ENCODE peak calls at places on chromosome 10, in nine cellular contexts. F is upper lobe of left lung, I is NB4, T is lower lobe of right lung, D is brain microvascular endothelial cell, Z is hepatocyte, V is astrocyte, Y is neural crest cell, B is GM13976. G is an unnamed sample.

GRCh38 chr10:98423691-98424120 is 8.7 kb upstream of the PYROXD2 start:
- DNase-seq in F (no peak), I (no peak), T (no peak), D (no peak), Z (peak), V (no peak), Y (no peak), B (no peak), G (no peak)

GRCh38 chr10:92690211-92691041 is 671 bp downstream of the HHEX start:
- DNase-seq in F (peak), I (peak), T (peak), D (peak), Z (peak), V (peak), Y (peak), B (peak), G (no peak)

GRCh38 chr10:128125416-128125943 is 743 bp downstream of the MKI67 start:
- DNase-seq in F (peak), I (peak), T (peak), D (no peak), Z (peak), V (no peak), Y (no peak), B (peak), G (no peak)

GRCh38 chr10:70404906-70405824 is 1.2 kb downstream of the EIF4EBP2 start:
- DNase-seq in F (peak), I (peak), T (peak), D (peak), Z (peak), V (peak), Y (peak), B (peak), G (no peak)

GRCh38 chr10:110864662-110865140 is 7.0 kb upstream of the PDCD4 start:
- DNase-seq in F (no peak), I (peak), T (no peak), D (no peak), Z (no peak), V (no peak), Y (no peak), B (peak), G (no peak)

GRCh38 chr10:37727491-37728352 is 129.7 kb downstream of the ZNF248 start:
- DNase-seq in F (peak), I (no peak), T (no peak), D (no peak), Z (no peak), V (no peak), Y (no peak), B (no peak), G (no peak)

GRCh38 chr10:126158537-126158936 is 229.7 kb downstream of the ADAM12 start:
- DNase-seq in F (no peak), I (no peak), T (no peak), D (no peak), Z (no peak), V (no peak), Y (no peak), B (no peak), G (no peak)

GRCh38 chr10:127426746-127427145 is 122.4 kb upstream of the NPS start:
- DNase-seq in F (no peak), I (no peak), T (no peak), D (no peak), Z (no peak), V (no peak), Y (no peak), B (no peak), G (no peak)

GRCh38 chr10:54800677-54801480 is at the start of gene PCDH15:
- DNase-seq in F (no peak), I (peak), T (no peak), D (no peak), Z (peak), V (peak), Y (peak), B (no peak), G (peak)

GRCh38 chr10:4545077-4545476 is 280.9 kb upstream of the AKR1E2 start:
- DNase-seq in F (no peak), I (no peak), T (no peak), D (no peak), Z (no peak), V (no peak), Y (no peak), B (no peak), G (no peak)

GRCh38 chr10:69486922-69487730 is 35.9 kb downstream of the TSPAN15 start:
- DNase-seq in F (no peak), I (no peak), T (peak), D (no peak), Z (no peak), V (no peak), Y (no peak), B (no peak), G (no peak)

GRCh38 chr10:71782221-71782916 is 9.0 kb upstream of the VSIR start:
- DNase-seq in F (no peak), I (no peak), T (peak), D (no peak), Z (no peak), V (no peak), Y (no peak), B (peak), G (no peak)

GRCh38 chr10:91185239-91185875 is 35.1 kb upstream of the PCGF5 start:
- DNase-seq in F (no peak), I (no peak), T (no peak), D (peak), Z (peak), V (peak), Y (no peak), B (no peak), G (no peak)

GRCh38 chr10:101014966-101015581 is 15.5 kb downstream of the LZTS2 start:
- DNase-seq in F (no peak), I (peak), T (no peak), D (peak), Z (peak), V (peak), Y (no peak), B (no peak), G (no peak)

GRCh38 chr10:65415318-65415717 is 1510.5 kb upstream of the LRRTM3 start:
- DNase-seq in F (no peak), I (no peak), T (no peak), D (no peak), Z (no peak), V (no peak), Y (no peak), B (no peak), G (no peak)

GRCh38 chr10:73495884-73496674 is at the start of gene PPP3CB:
- DNase-seq in F (peak), I (peak), T (peak), D (peak), Z (peak), V (peak), Y (peak), B (peak), G (peak)

GRCh38 chr10:119131512-119132240 is 27.8 kb downstream of the DENND10 start:
- DNase-seq in F (no peak), I (peak), T (no peak), D (no peak), Z (no peak), V (no peak), Y (no peak), B (peak), G (no peak)

GRCh38 chr10:132883391-132883881 is 58.9 kb downstream of the CFAP46 start:
- DNase-seq in F (peak), I (no peak), T (no peak), D (no peak), Z (no peak), V (no peak), Y (no peak), B (no peak), G (no peak)

GRCh38 chr10:35876248-35876647 is 234.2 kb upstream of the FZD8 start:
- DNase-seq in F (no peak), I (no peak), T (no peak), D (peak), Z (no peak), V (peak), Y (no peak), B (no peak), G (no peak)

GRCh38 chr10:74227697-74228424 is 76.8 kb downstream of the ADK start:
- DNase-seq in F (no peak), I (peak), T (no peak), D (peak), Z (no peak), V (peak), Y (no peak), B (peak), G (no peak)

GRCh38 chr10:122882798-122883197 is 3.4 kb upstream of the FAM24B start:
- DNase-seq in F (no peak), I (no peak), T (no peak), D (no peak), Z (no peak), V (no peak), Y (no peak), B (no peak), G (no peak)

GRCh38 chr10:68804692-68805091 is 22.6 kb upstream of the STOX1 start:
- DNase-seq in F (no peak), I (no peak), T (no peak), D (no peak), Z (no peak), V (no peak), Y (no peak), B (no peak), G (no peak)

GRCh38 chr10:58653139-58653538 is 140.5 kb downstream of the BICC1 start:
- DNase-seq in F (no peak), I (no peak), T (no peak), D (no peak), Z (no peak), V (peak), Y (no peak), B (no peak), G (no peak)

GRCh38 chr10:33460461-33461294 is 126.2 kb upstream of the NRP1 start:
- DNase-seq in F (no peak), I (no peak), T (peak), D (peak), Z (peak), V (peak), Y (no peak), B (no peak), G (no peak)

GRCh38 chr10:117496616-117497028 is 45.9 kb upstream of the EMX2 start:
- DNase-seq in F (peak), I (peak), T (peak), D (peak), Z (peak), V (peak), Y (peak), B (peak), G (peak)

GRCh38 chr10:133070402-133070801 is 17.3 kb upstream of the ADGRA1 start:
- DNase-seq in F (peak), I (no peak), T (no peak), D (no peak), Z (no peak), V (no peak), Y (no peak), B (no peak), G (no peak)

GRCh38 chr10:61663466-61663865 is 737 bp downstream of the CABCOCO1 start:
- DNase-seq in F (no peak), I (no peak), T (no peak), D (no peak), Z (no peak), V (no peak), Y (no peak), B (no peak), G (no peak)

GRCh38 chr10:132696728-132697567 is 89.0 kb downstream of the NKX6-2 start:
- DNase-seq in F (peak), I (no peak), T (peak), D (no peak), Z (no peak), V (no peak), Y (no peak), B (no peak), G (no peak)

GRCh38 chr10:52801951-52802350 is 29.4 kb upstream of the MBL2 start:
- DNase-seq in F (no peak), I (no peak), T (no peak), D (no peak), Z (no peak), V (peak), Y (no peak), B (no peak), G (no peak)

GRCh38 chr10:17617031-17617911 is at the start of gene HACD1:
- DNase-seq in F (peak), I (peak), T (peak), D (peak), Z (peak), V (peak), Y (peak), B (peak), G (peak)

GRCh38 chr10:48541144-48541795 is 63.6 kb downstream of the ARHGAP22 start:
- DNase-seq in F (no peak), I (no peak), T (no peak), D (no peak), Z (no peak), V (no peak), Y (no peak), B (no peak), G (no peak)

GRCh38 chr10:91883549-91884542 is 25.4 kb downstream of the FGFBP3 start:
- DNase-seq in F (no peak), I (no peak), T (no peak), D (peak), Z (peak), V (peak), Y (no peak), B (no peak), G (no peak)

GRCh38 chr10:50621981-50622496 is 1.7 kb downstream of the SGMS1 start:
- DNase-seq in F (peak), I (peak), T (peak), D (peak), Z (peak), V (peak), Y (peak), B (peak), G (peak)

GRCh38 chr10:103665439-103665838 is 171.9 kb downstream of the NEURL1 start:
- DNase-seq in F (peak), I (no peak), T (no peak), D (no peak), Z (no peak), V (no peak), Y (no peak), B (no peak), G (no peak)

GRCh38 chr10:70981171-70981836 is 92.9 kb upstream of the PCBD1 start:
- DNase-seq in F (peak), I (no peak), T (no peak), D (no peak), Z (no peak), V (no peak), Y (no peak), B (no peak), G (no peak)

GRCh38 chr10:70664702-70665195 is 7.6 kb upstream of the ADAMTS14 start:
- DNase-seq in F (no peak), I (no peak), T (no peak), D (peak), Z (peak), V (peak), Y (no peak), B (no peak), G (no peak)

GRCh38 chr10:61975107-61975932 is 73.8 kb downstream of the ARID5B start:
- DNase-seq in F (no peak), I (peak), T (no peak), D (peak), Z (peak), V (peak), Y (no peak), B (no peak), G (no peak)

DNA sequence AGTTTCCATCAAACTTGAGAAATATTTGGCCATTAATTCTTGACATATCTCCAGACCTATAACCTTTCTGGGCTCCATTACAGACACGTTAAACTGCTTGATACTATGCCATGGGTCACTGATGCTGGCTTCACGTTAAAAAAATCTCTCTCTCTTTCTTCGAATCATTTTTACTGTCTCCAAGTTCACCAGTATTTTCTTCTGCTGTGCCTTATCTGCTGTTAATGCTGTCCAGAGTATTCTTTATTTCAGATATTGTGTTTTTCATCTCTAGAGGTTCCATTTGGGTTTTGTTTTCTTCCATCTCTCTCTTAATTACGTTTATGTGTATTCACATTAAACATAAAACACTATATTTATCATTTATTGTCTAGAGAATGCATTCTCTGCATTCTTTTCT is 12.8 kb upstream of the PRPF18 start:
- DNase-seq in F (no peak), I (no peak), T (no peak), D (no peak), Z (no peak), V (no peak), Y (no peak), B (no peak), G (no peak)
- TF ChIP-seq CTCF in F (no peak), I (no peak), T (no peak), D (no peak), Z (no peak), V (no peak), Y (no peak), B (no peak), G (no peak)

GRCh38 chr10:32114500-32114899 is 58.3 kb upstream of the KIF5B start:
- DNase-seq in F (no peak), I (no peak), T (no peak), D (no peak), Z (no peak), V (no peak), Y (no peak), B (no peak), G (no peak)

GRCh38 chr10:32109603-32110002 is 53.4 kb upstream of the KIF5B start:
- DNase-seq in F (peak), I (no peak), T (no peak), D (no peak), Z (no peak), V (no peak), Y (no peak), B (no peak), G (no peak)

GRCh38 chr10:32111585-32111984 is 55.4 kb upstream of the KIF5B start:
- DNase-seq in F (no peak), I (no peak), T (no peak), D (no peak), Z (no peak), V (peak), Y (no peak), B (no peak), G (no peak)

GRCh38 chr10:32110790-32111189 is 54.6 kb upstream of the KIF5B start:
- DNase-seq in F (peak), I (no peak), T (no peak), D (no peak), Z (no peak), V (no peak), Y (no peak), B (no peak), G (no peak)

DNA sequence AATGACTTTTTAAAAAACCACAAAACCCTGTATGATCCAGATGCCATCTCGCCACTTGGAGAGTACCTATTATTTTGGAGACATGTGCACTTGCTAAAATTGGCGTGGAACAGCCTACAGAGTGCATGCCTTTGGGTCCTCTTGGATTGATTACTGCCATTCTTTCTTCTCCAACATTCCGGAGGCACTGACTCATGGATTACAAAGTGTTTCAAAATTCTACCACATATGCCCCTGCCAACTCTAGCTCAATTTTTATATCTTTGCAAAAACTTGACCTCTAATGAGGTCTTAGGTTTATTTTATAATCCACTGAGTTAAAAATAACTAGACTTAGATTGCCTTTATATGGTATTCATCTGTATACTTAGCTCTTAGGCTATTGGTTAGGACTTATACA is 55.8 kb upstream of the KIF5B start:
- DNase-seq in F (no peak), I (no peak), T (no peak), D (peak), Z (no peak), V (peak), Y (no peak), B (no peak), G (no peak)
- TF ChIP-seq CTCF in F (no peak), I (no peak), T (no peak), D (no peak), Z (no peak), V (no peak), Y (no peak), B (no peak), G (no peak)

GRCh38 chr10:12351447-12351846 is 2.1 kb downstream of the CAMK1D start:
- DNase-seq in F (peak), I (no peak), T (no peak), D (no peak), Z (no peak), V (no peak), Y (no peak), B (no peak), G (no peak)

GRCh38 chr10:12350925-12351324 is 1.6 kb downstream of the CAMK1D start:
- DNase-seq in F (no peak), I (no peak), T (no peak), D (no peak), Z (no peak), V (no peak), Y (no peak), B (no peak), G (no peak)

GRCh38 chr10:12349628-12350166 is 350 bp downstream of the CAMK1D start:
- DNase-seq in F (peak), I (no peak), T (no peak), D (no peak), Z (no peak), V (no peak), Y (no peak), B (no peak), G (no peak)

GRCh38 chr10:12348870-12349627 is at the start of gene CAMK1D:
- DNase-seq in F (peak), I (peak), T (peak), D (peak), Z (peak), V (peak), Y (peak), B (peak), G (peak)

DNA sequence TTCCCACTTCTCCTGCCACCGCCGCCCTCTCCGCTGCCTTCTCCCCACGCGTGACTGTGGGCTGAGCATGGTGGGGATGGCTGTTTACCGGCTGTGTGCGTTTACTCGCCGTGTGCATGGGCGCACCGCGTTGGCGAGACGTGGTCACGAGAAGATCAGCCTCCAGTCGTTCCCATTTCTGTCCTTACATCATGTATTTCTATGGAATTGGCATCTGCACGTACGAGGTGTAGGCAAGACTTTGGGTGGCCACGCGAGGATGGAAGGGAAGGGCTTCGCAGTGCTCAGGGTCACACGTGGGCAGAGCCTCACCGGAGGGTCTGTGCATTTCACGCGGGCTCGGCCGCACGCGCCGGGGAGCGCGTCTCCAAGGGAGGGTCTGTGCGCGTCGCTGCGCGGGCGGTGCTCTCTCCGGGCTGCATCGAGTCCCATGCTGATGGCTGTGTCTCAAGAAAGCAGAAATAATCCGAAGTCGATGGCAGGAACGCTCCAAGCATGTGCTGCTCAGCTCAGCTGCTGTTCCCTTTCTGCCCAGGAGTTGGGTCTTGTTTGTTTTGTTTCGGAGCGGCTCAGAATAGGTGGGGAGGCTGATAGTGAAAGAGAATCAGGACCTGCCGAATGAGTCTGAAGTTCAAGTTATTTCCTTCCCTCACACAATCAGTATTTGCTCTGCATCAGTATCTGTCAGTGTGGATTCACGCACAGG is 973 bp downstream of the CAMK1D start:
- DNase-seq in F (peak), I (peak), T (peak), D (peak), Z (peak), V (peak), Y (peak), B (peak), G (peak)
- TF ChIP-seq CTCF in F (no peak), I (no peak), T (no peak), D (peak), Z (no peak), V (no peak), Y (peak), B (no peak), G (no peak)

GRCh38 chr10:78155722-78156121 is 122.1 kb downstream of the RPS24 start:
- DNase-seq in F (no peak), I (no peak), T (no peak), D (no peak), Z (no peak), V (no peak), Y (no peak), B (no peak), G (no peak)
- TF ChIP-seq CTCF in F (no peak), I (no peak), T (no peak), D (no peak), Z (no peak), V (peak), Y (peak), B (no peak), G (peak)

G was measured in mesothelial cell of epicardium.